ENCODE peak calls at places on chromosomes 13 and 19, in four cellular contexts. One of them, this sample, is unnamed.

GRCh38 chr13:65914707-65915106 is 1315.4 kb downstream of the PCDH9 start:
- DNase-seq in NCI-H510A treated with DMSO at 0.1 percent for 48 hours: no peak
- DNase-seq in mucosa of gallbladder: no peak
- DNase-seq in putamen: no peak
- DNase-seq in this sample: no peak

GRCh38 chr13:106369858-106370257 is 165.6 kb downstream of the EFNB2 start:
- DNase-seq in NCI-H510A treated with DMSO at 0.1 percent for 48 hours: no peak
- DNase-seq in mucosa of gallbladder: no peak
- DNase-seq in putamen: no peak
- DNase-seq in this sample: no peak

GRCh38 chr19:50476943-50477264 is 256 bp upstream of the GARIN5A start:
- DNase-seq in NCI-H510A treated with DMSO at 0.1 percent for 48 hours: no peak
- DNase-seq in mucosa of gallbladder: no peak
- DNase-seq in putamen: no peak
- DNase-seq in this sample: no peak

GRCh38 chr13:60990032-60990733 is 425.5 kb downstream of the PCDH20 start:
- DNase-seq in NCI-H510A treated with DMSO at 0.1 percent for 48 hours: no peak
- DNase-seq in mucosa of gallbladder: no peak
- DNase-seq in putamen: no peak
- DNase-seq in this sample: no peak

GRCh38 chr13:22936228-22936627 is 244.6 kb upstream of the SGCG start:
- DNase-seq in NCI-H510A treated with DMSO at 0.1 percent for 48 hours: peak
- DNase-seq in mucosa of gallbladder: no peak
- DNase-seq in putamen: no peak
- DNase-seq in this sample: no peak

GRCh38 chr13:25468330-25469178 is 96.8 kb downstream of the ATP8A2 start:
- DNase-seq in NCI-H510A treated with DMSO at 0.1 percent for 48 hours: peak
- DNase-seq in mucosa of gallbladder: no peak
- DNase-seq in putamen: peak
- DNase-seq in this sample: peak

GRCh38 chr13:22944378-22944777 is 236.4 kb upstream of the SGCG start:
- DNase-seq in NCI-H510A treated with DMSO at 0.1 percent for 48 hours: no peak
- DNase-seq in mucosa of gallbladder: no peak
- DNase-seq in putamen: no peak
- DNase-seq in this sample: peak

GRCh38 chr19:8826371-8826770 is 5.7 kb downstream of the ZNF558 start:
- DNase-seq in NCI-H510A treated with DMSO at 0.1 percent for 48 hours: no peak
- DNase-seq in mucosa of gallbladder: no peak
- DNase-seq in putamen: no peak
- DNase-seq in this sample: no peak

GRCh38 chr19:15461694-15462093 is 2.6 kb downstream of the RASAL3 start:
- DNase-seq in NCI-H510A treated with DMSO at 0.1 percent for 48 hours: no peak
- DNase-seq in mucosa of gallbladder: no peak
- DNase-seq in putamen: no peak
- DNase-seq in this sample: no peak

GRCh38 chr13:84524586-84524985 is 642.3 kb upstream of the SLITRK1 start:
- DNase-seq in NCI-H510A treated with DMSO at 0.1 percent for 48 hours: no peak
- DNase-seq in mucosa of gallbladder: no peak
- DNase-seq in putamen: no peak
- DNase-seq in this sample: no peak

GRCh38 chr13:50068508-50068907 is 53.3 kb downstream of the KCNRG start:
- DNase-seq in NCI-H510A treated with DMSO at 0.1 percent for 48 hours: no peak
- DNase-seq in mucosa of gallbladder: no peak
- DNase-seq in putamen: no peak
- DNase-seq in this sample: no peak

GRCh38 chr19:38412961-38413360 is 10.1 kb downstream of the FAM98C start:
- DNase-seq in NCI-H510A treated with DMSO at 0.1 percent for 48 hours: no peak
- DNase-seq in mucosa of gallbladder: no peak
- DNase-seq in putamen: no peak
- DNase-seq in this sample: no peak

GRCh38 chr19:2543463-2544442 is 67.8 kb downstream of the GADD45B start:
- DNase-seq in NCI-H510A treated with DMSO at 0.1 percent for 48 hours: peak
- DNase-seq in mucosa of gallbladder: peak
- DNase-seq in putamen: peak
- DNase-seq in this sample: peak

GRCh38 chr19:17026041-17026658 is 460 bp downstream of the CPAMD8 start:
- DNase-seq in NCI-H510A treated with DMSO at 0.1 percent for 48 hours: no peak
- DNase-seq in mucosa of gallbladder: no peak
- DNase-seq in putamen: no peak
- DNase-seq in this sample: no peak

GRCh38 chr13:111241006-111241755 is 79.3 kb upstream of the TEX29 start:
- DNase-seq in NCI-H510A treated with DMSO at 0.1 percent for 48 hours: no peak
- DNase-seq in mucosa of gallbladder: no peak
- DNase-seq in putamen: peak
- DNase-seq in this sample: no peak

GRCh38 chr19:48244289-48244688 is 11.4 kb downstream of the CARD8 start:
- DNase-seq in NCI-H510A treated with DMSO at 0.1 percent for 48 hours: no peak
- DNase-seq in mucosa of gallbladder: no peak
- DNase-seq in putamen: no peak
- DNase-seq in this sample: no peak

GRCh38 chr19:10122066-10122465 is 2.4 kb upstream of the EIF3G start:
- DNase-seq in NCI-H510A treated with DMSO at 0.1 percent for 48 hours: no peak
- DNase-seq in mucosa of gallbladder: no peak
- DNase-seq in putamen: no peak
- DNase-seq in this sample: no peak

GRCh38 chr19:49613374-49613773 is 22.4 kb downstream of the PRR12 start:
- DNase-seq in NCI-H510A treated with DMSO at 0.1 percent for 48 hours: no peak
- DNase-seq in mucosa of gallbladder: no peak
- DNase-seq in putamen: no peak
- DNase-seq in this sample: peak

GRCh38 chr19:53872762-53873161 is 5.1 kb downstream of the MYADM start:
- DNase-seq in NCI-H510A treated with DMSO at 0.1 percent for 48 hours: no peak
- DNase-seq in mucosa of gallbladder: no peak
- DNase-seq in putamen: no peak
- DNase-seq in this sample: no peak

GRCh38 chr13:81929988-81930387 is 1589.1 kb upstream of the SPRY2 start:
- DNase-seq in NCI-H510A treated with DMSO at 0.1 percent for 48 hours: no peak
- DNase-seq in mucosa of gallbladder: no peak
- DNase-seq in putamen: peak
- DNase-seq in this sample: peak

GRCh38 chr19:869245-870177 is 10.0 kb downstream of the CFD start:
- DNase-seq in NCI-H510A treated with DMSO at 0.1 percent for 48 hours: no peak
- DNase-seq in mucosa of gallbladder: peak
- DNase-seq in putamen: no peak
- DNase-seq in this sample: no peak

GRCh38 chr13:93861818-93862217 is 617.7 kb downstream of the DCT start:
- DNase-seq in NCI-H510A treated with DMSO at 0.1 percent for 48 hours: no peak
- DNase-seq in mucosa of gallbladder: no peak
- DNase-seq in putamen: peak
- DNase-seq in this sample: no peak

GRCh38 chr19:17001603-17002183 is 24.9 kb downstream of the CPAMD8 start:
- DNase-seq in NCI-H510A treated with DMSO at 0.1 percent for 48 hours: no peak
- DNase-seq in mucosa of gallbladder: peak
- DNase-seq in putamen: no peak
- DNase-seq in this sample: no peak

GRCh38 chr13:99269627-99270252 is 11.6 kb upstream of the GPR18 start:
- DNase-seq in NCI-H510A treated with DMSO at 0.1 percent for 48 hours: peak
- DNase-seq in mucosa of gallbladder: no peak
- DNase-seq in putamen: peak
- DNase-seq in this sample: peak

GRCh38 chr13:35704331-35704730 is 227.8 kb upstream of the MAB21L1 start:
- DNase-seq in NCI-H510A treated with DMSO at 0.1 percent for 48 hours: no peak
- DNase-seq in mucosa of gallbladder: no peak
- DNase-seq in putamen: no peak
- DNase-seq in this sample: no peak

GRCh38 chr13:38328699-38329098 is 21.0 kb upstream of the UFM1 start:
- DNase-seq in NCI-H510A treated with DMSO at 0.1 percent for 48 hours: no peak
- DNase-seq in mucosa of gallbladder: no peak
- DNase-seq in putamen: no peak
- DNase-seq in this sample: no peak

GRCh38 chr13:91220872-91221271 is 126.6 kb upstream of the MIR17HG start:
- DNase-seq in NCI-H510A treated with DMSO at 0.1 percent for 48 hours: no peak
- DNase-seq in mucosa of gallbladder: no peak
- DNase-seq in putamen: no peak
- DNase-seq in this sample: no peak

GRCh38 chr13:101739382-101740178 is 287.1 kb downstream of the ITGBL1 start:
- DNase-seq in NCI-H510A treated with DMSO at 0.1 percent for 48 hours: no peak
- DNase-seq in mucosa of gallbladder: peak
- DNase-seq in putamen: no peak
- DNase-seq in this sample: no peak

This sample was measured in NCI-H146.